ENCODE peak calls at places on chromosomes 7 and 10, in eight cellular contexts. L is heart right ventricle, U is EL, D is NCI-H460, K is choroid plexus epithelial cell, X is NCI-H345, Z is cardiac fibroblast, B is substantia nigra. I is an unnamed sample.

GRCh38 chr7:92421676-92422435 is 25.4 kb upstream of the GATAD1 start:
- DNase-seq in L (no peak), U (no peak), D (no peak), K (peak), X (peak), Z (peak), B (no peak), I (peak)

GRCh38 chr7:94507462-94507861 is 2.1 kb upstream of the CASD1 start:
- DNase-seq in L (no peak), U (no peak), D (no peak), K (no peak), X (no peak), Z (no peak), B (no peak), I (no peak)

GRCh38 chr10:132564690-132565089 is 27.1 kb downstream of the INPP5A start:
- DNase-seq in L (no peak), U (no peak), D (no peak), K (no peak), X (no peak), Z (no peak), B (no peak), I (no peak)

GRCh38 chr7:94394399-94395140 is at the start of gene COL1A2:
- DNase-seq in L (peak), U (peak), D (no peak), K (peak), X (peak), Z (peak), B (no peak), I (peak)

GRCh38 chr7:137916980-137917645 is 70.3 kb upstream of the DGKI start:
- DNase-seq in L (no peak), U (no peak), D (no peak), K (no peak), X (no peak), Z (no peak), B (no peak), I (no peak)

GRCh38 chr10:19638173-19638872 is 177.9 kb upstream of the PLXDC2 start:
- DNase-seq in L (peak), U (peak), D (no peak), K (peak), X (no peak), Z (peak), B (no peak), I (no peak)

GRCh38 chr7:98054585-98054984 is 52.1 kb upstream of the LMTK2 start:
- DNase-seq in L (no peak), U (peak), D (no peak), K (no peak), X (no peak), Z (no peak), B (no peak), I (no peak)

GRCh38 chr10:7829289-7829834 is 11.1 kb downstream of the TAF3 start:
- DNase-seq in L (no peak), U (no peak), D (no peak), K (no peak), X (no peak), Z (no peak), B (no peak), I (no peak)

GRCh38 chr7:79564123-79564522 is 110.7 kb upstream of the MAGI2 start:
- DNase-seq in L (no peak), U (no peak), D (no peak), K (no peak), X (no peak), Z (no peak), B (no peak), I (no peak)

GRCh38 chr7:113086928-113087277 is 276 bp upstream of the GPR85 start:
- DNase-seq in L (no peak), U (no peak), D (no peak), K (no peak), X (no peak), Z (no peak), B (no peak), I (no peak)

GRCh38 chr7:94509264-94509878 is at the start of gene CASD1:
- DNase-seq in L (peak), U (peak), D (no peak), K (peak), X (peak), Z (peak), B (peak), I (peak)

GRCh38 chr10:93777092-93777491 is 19.4 kb downstream of the LGI1 start:
- DNase-seq in L (no peak), U (no peak), D (no peak), K (no peak), X (no peak), Z (no peak), B (no peak), I (no peak)

GRCh38 chr10:12795723-12796122 is 205.8 kb downstream of the CCDC3 start:
- DNase-seq in L (no peak), U (no peak), D (no peak), K (no peak), X (no peak), Z (no peak), B (no peak), I (no peak)

GRCh38 chr7:30249986-30250774 is 34.2 kb upstream of the ZNRF2 start:
- DNase-seq in L (no peak), U (no peak), D (no peak), K (no peak), X (no peak), Z (no peak), B (no peak), I (no peak)

GRCh38 chr7:17638727-17639126 is 301.6 kb downstream of the SNX13 start:
- DNase-seq in L (no peak), U (no peak), D (no peak), K (peak), X (no peak), Z (peak), B (no peak), I (no peak)

GRCh38 chr10:4771554-4772201 is 54.3 kb upstream of the AKR1E2 start:
- DNase-seq in L (no peak), U (peak), D (no peak), K (peak), X (no peak), Z (peak), B (no peak), I (no peak)

GRCh38 chr7:83588602-83589240 is 60.2 kb downstream of the SEMA3E start:
- DNase-seq in L (no peak), U (no peak), D (no peak), K (no peak), X (no peak), Z (no peak), B (no peak), I (no peak)

GRCh38 chr10:29840516-29841276 is 205.9 kb upstream of the SVIL start:
- DNase-seq in L (no peak), U (no peak), D (no peak), K (no peak), X (peak), Z (no peak), B (no peak), I (no peak)

GRCh38 chr7:2566348-2566889 is 7.6 kb downstream of the IQCE start:
- DNase-seq in L (no peak), U (no peak), D (no peak), K (no peak), X (no peak), Z (no peak), B (no peak), I (no peak)

GRCh38 chr10:98269435-98269912 is 1.5 kb upstream of the LOXL4 start:
- DNase-seq in L (peak), U (peak), D (peak), K (peak), X (peak), Z (peak), B (no peak), I (peak)

GRCh38 chr10:102410427-102411073 is 8.0 kb downstream of the PSD start:
- DNase-seq in L (no peak), U (no peak), D (no peak), K (peak), X (no peak), Z (peak), B (no peak), I (no peak)

I was measured in ovary.